ENCODE peak calls at places on chromosomes 2 and 18, in seven cellular contexts. E, H, N, Y, A, T and G are unnamed samples.

GRCh38 chr2:235432741-235433520 is 60.9 kb upstream of the AGAP1 start:
- DNase-seq in Y (no peak), A (no peak), T (no peak), H (no peak), N (no peak), E (no peak), G (no peak)

GRCh38 chr2:23939054-23939436 is 1.2 kb upstream of the UBXN2A start:
- DNase-seq in N (no peak), A (no peak), T (no peak), H (no peak), E (no peak), Y (no peak), G (no peak)

GRCh38 chr2:112173646-112174319 is 35.6 kb downstream of the FBLN7 start:
- DNase-seq in E (no peak), T (no peak), N (peak), H (no peak), A (no peak), Y (no peak), G (no peak)

GRCh38 chr2:40592223-40592622 is 140.3 kb upstream of the SLC8A1 start:
- DNase-seq in H (no peak), A (no peak), N (no peak), T (no peak), E (no peak), Y (no peak), G (no peak)

GRCh38 chr2:85611217-85611704 is 605 bp downstream of the C2orf68 start:
- DNase-seq in E (no peak), Y (no peak), T (no peak), H (no peak), A (no peak), N (peak), G (no peak)

GRCh38 chr2:70999362-70999761 is 4.7 kb upstream of the TEX261 start:
- DNase-seq in Y (no peak), H (no peak), A (no peak), N (no peak), T (no peak), E (no peak), G (no peak)

GRCh38 chr2:169258045-169258601 is 104.2 kb downstream of the LRP2 start:
- DNase-seq in N (no peak), E (no peak), T (no peak), H (no peak), A (no peak), Y (no peak), G (no peak)

GRCh38 chr2:81389203-81389602 is 1084.7 kb upstream of the LRRTM1 start:
- DNase-seq in E (no peak), N (peak), A (no peak), T (no peak), Y (no peak), H (no peak), G (no peak)

GRCh38 chr2:237931205-237931721 is 35.6 kb upstream of the UBE2F start:
- DNase-seq in A (no peak), H (no peak), T (no peak), N (peak), Y (no peak), E (no peak), G (no peak)

GRCh38 chr2:69777778-69778089 is 35.8 kb downstream of the ANXA4 start:
- DNase-seq in N (no peak), A (no peak), T (no peak), H (no peak), Y (no peak), E (no peak), G (no peak)

GRCh38 chr18:31611511-31611910 is 19.8 kb downstream of the TTR start:
- DNase-seq in H (no peak), Y (no peak), N (no peak), E (no peak), A (no peak), T (no peak), G (no peak)

GRCh38 chr18:67417864-67418523 is 98.5 kb downstream of the DSEL start:
- DNase-seq in Y (peak), H (peak), T (no peak), N (peak), E (no peak), A (no peak), G (no peak)

GRCh38 chr2:25677877-25678276 is 4.5 kb upstream of the DTNB start:
- DNase-seq in Y (no peak), T (no peak), N (no peak), H (no peak), A (no peak), E (no peak), G (no peak)

GRCh38 chr2:60347781-60348180 is 205.7 kb downstream of the BCL11A start:
- DNase-seq in E (no peak), T (no peak), H (no peak), A (no peak), N (no peak), Y (no peak), G (no peak)

GRCh38 chr2:12714391-12715221 is 2.1 kb upstream of the TRIB2 start:
- DNase-seq in H (no peak), Y (peak), T (no peak), A (no peak), N (no peak), E (no peak), G (no peak)

GRCh38 chr2:239085201-239085992 is 237.5 kb downstream of the TWIST2 start:
- DNase-seq in N (no peak), Y (no peak), H (no peak), E (no peak), T (no peak), A (no peak), G (no peak)

GRCh38 chr2:180969124-180969523 is 11.3 kb upstream of the UBE2E3 start:
- DNase-seq in A (no peak), T (no peak), Y (no peak), H (no peak), N (no peak), E (no peak), G (no peak)

GRCh38 chr18:12659904-12660605 is 2.1 kb upstream of the SPIRE1 start:
- DNase-seq in H (peak), N (peak), T (peak), Y (peak), E (peak), A (peak), G (peak)

GRCh38 chr2:12884713-12885282 is 168.1 kb downstream of the TRIB2 start:
- DNase-seq in A (no peak), N (no peak), E (peak), T (no peak), Y (no peak), H (no peak), G (no peak)

GRCh38 chr2:23250371-23250770 is 134.6 kb upstream of the KLHL29 start:
- DNase-seq in T (no peak), A (no peak), N (no peak), Y (no peak), H (no peak), E (no peak), G (no peak)

GRCh38 chr18:69948919-69949537 is 1.4 kb upstream of the CD226 start:
- DNase-seq in N (peak), A (no peak), E (peak), T (no peak), H (no peak), Y (no peak), G (no peak)

GRCh38 chr2:197869501-197870111 is 65.2 kb downstream of the PLCL1 start:
- DNase-seq in E (no peak), N (no peak), Y (no peak), T (no peak), A (no peak), H (no peak), G (no peak)

GRCh38 chr18:44687421-44687820 is 6.7 kb downstream of the SETBP1 start:
- DNase-seq in N (no peak), E (no peak), A (no peak), T (no peak), H (no peak), Y (no peak), G (no peak)

GRCh38 chr2:127313359-127313758 is 19.4 kb upstream of the ERCC3 start:
- DNase-seq in Y (no peak), T (no peak), A (no peak), N (peak), E (no peak), H (no peak), G (no peak)

GRCh38 chr2:26459991-26460612 is 17.8 kb downstream of the OTOF start:
- DNase-seq in E (no peak), A (no peak), T (peak), N (no peak), Y (no peak), H (no peak), G (no peak)

GRCh38 chr2:150027164-150027563 is 439.6 kb upstream of the MMADHC start:
- DNase-seq in Y (no peak), T (no peak), H (no peak), E (no peak), A (no peak), N (no peak), G (no peak)

GRCh38 chr2:173050684-173051083 is 25.0 kb upstream of the MAP3K20 start:
- DNase-seq in T (no peak), Y (no peak), H (no peak), N (no peak), A (no peak), E (no peak), G (no peak)

GRCh38 chr18:10754128-10754527 is 228.3 kb downstream of the NAPG start:
- DNase-seq in H (no peak), N (no peak), E (no peak), Y (no peak), A (no peak), T (no peak), G (no peak)
- TF ChIP-seq CTCF in H (no peak), N (no peak), E (no peak), Y (no peak), A (no peak), T (no peak), G (no peak)

DNA sequence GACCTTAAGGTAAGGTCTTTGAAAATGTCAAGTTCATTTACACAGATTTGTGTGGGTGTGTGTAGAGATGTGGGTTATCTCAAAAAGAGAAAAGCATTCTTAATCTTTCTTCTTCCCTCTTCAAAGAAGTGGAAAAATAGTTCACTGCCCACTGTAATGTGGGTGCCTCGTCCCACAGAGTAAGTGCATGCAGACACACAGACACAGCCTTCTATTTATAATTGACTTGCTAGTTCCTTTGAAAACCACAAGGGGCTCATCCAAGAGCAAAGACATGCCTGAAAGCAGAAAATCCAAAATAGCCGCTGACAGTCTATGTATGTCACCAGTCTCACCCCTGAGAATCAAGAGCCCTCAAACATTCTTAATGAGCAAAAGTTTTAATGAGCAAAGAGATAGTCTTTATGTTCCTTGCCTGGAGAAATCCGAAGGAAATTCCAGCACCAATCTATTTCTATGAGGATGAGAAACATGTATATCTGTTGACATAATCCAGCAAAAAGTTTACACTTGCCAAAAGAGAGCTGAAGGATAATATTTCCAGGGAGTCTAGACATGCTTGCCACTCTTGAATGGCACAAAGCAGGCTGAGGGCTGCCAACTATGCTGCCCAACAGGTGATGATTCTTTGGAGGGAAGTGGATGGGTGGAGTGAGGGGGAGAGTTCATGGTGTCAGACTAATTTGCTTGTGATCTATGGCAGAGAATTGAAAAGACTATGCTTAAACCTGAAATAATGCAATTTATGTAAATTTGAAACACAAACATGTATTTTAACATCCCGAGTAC is 93.9 kb downstream of the ACVR1 start:
- DNase-seq in A (no peak), Y (no peak), T (no peak), E (no peak), N (no peak), H (no peak), G (no peak)
- TF ChIP-seq CTCF in A (peak), Y (peak), T (peak), E (peak), N (no peak), H (peak), G (peak)

GRCh38 chr2:162716122-162716521 is 122.4 kb downstream of the KCNH7 start:
- DNase-seq in N (no peak), T (no peak), H (no peak), E (no peak), A (no peak), Y (no peak), G (no peak)

GRCh38 chr2:162720559-162721271 is 117.9 kb downstream of the KCNH7 start:
- DNase-seq in T (no peak), E (no peak), Y (no peak), N (peak), H (no peak), A (no peak), G (no peak)
- TF ChIP-seq CTCF in T (no peak), E (no peak), Y (no peak), N (no peak), H (no peak), A (no peak), G (no peak)

GRCh38 chr2:10875126-10875525 is 36.6 kb upstream of the KCNF1 start:
- DNase-seq in N (no peak), H (no peak), A (no peak), Y (no peak), T (no peak), E (no peak), G (no peak)

GRCh38 chr2:10876963-10877362 is 34.8 kb upstream of the KCNF1 start:
- DNase-seq in H (peak), Y (no peak), N (no peak), A (no peak), T (no peak), E (no peak), G (no peak)

GRCh38 chr2:10877691-10878111 is 34.0 kb upstream of the KCNF1 start:
- DNase-seq in A (no peak), H (no peak), E (no peak), N (no peak), T (no peak), Y (no peak), G (no peak)

GRCh38 chr2:10878268-10878915 is 33.3 kb upstream of the KCNF1 start:
- DNase-seq in Y (no peak), T (no peak), E (no peak), H (no peak), N (no peak), A (no peak), G (no peak)

DNA sequence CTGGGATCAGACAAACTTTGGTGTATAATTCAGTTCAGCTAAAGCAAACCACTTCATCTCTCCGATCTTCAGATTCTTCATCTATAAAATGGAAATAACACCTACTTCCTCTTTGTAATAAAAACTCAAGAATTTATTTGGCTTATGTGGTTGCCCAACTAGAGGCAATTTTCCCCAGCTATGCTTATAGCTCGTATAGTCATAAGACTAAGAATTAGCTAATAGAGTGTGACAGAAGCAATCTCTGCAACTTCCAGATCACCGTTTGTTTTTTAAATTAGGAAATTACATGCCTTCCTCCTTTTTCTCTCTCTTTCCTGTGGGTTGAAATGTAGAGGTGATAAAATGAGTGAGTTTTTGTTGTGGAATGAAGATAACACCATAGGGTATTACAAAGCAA is 35.3 kb upstream of the KCNF1 start:
- DNase-seq in H (no peak), T (no peak), E (no peak), N (no peak), A (no peak), Y (no peak), G (no peak)
- TF ChIP-seq CTCF in H (no peak), T (no peak), E (no peak), N (no peak), A (no peak), Y (no peak), G (no peak)

DNA sequence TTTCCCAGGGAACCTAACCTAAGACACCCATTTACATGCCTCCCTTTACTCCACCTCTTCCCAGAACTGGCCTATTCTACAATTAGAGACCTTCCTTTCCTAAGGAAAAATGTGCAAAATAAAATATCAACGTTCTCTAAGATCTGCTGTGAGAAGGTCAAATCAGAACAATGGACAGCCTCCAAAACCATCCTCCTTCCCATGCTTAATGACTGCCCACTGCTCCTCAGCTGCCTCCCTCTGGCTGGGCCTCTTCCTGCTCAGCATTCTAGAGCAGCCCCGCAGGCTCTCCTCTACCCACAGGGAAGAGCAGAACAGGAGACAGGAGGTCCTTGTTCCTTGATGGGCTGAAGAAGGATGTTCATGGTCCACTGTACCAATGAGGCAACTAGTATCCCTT is 63.7 kb downstream of the ONECUT2 start:
- DNase-seq in N (no peak), H (no peak), T (no peak), E (no peak), Y (no peak), A (no peak), G (no peak)
- TF ChIP-seq CTCF in N (no peak), H (no peak), T (no peak), E (no peak), Y (no peak), A (no peak), G (no peak)